ENCODE peak calls at places on chromosomes 1 and 21, in eight cellular contexts. One of them, this sample, is unnamed.

GRCh38 chr21:42003051-42003461 is 7.1 kb downstream of the ZBTB21 start:
- DNase-seq in transverse colon: no peak
- DNase-seq in uterus: no peak
- DNase-seq in body of pancreas: no peak
- DNase-seq in breast epithelium: no peak
- DNase-seq in A549: no peak
- DNase-seq in heart left ventricle: no peak
- DNase-seq in thyroid gland: no peak
- DNase-seq in this sample: no peak

GRCh38 chr1:235461954-235462353 is 42.3 kb downstream of the B3GALNT2 start:
- DNase-seq in heart left ventricle: no peak
- DNase-seq in uterus: no peak
- DNase-seq in body of pancreas: no peak
- DNase-seq in breast epithelium: no peak
- DNase-seq in A549: no peak
- DNase-seq in transverse colon: no peak
- DNase-seq in thyroid gland: no peak
- DNase-seq in this sample: no peak

GRCh38 chr1:156675271-156675708 is 1.9 kb downstream of the NES start:
- DNase-seq in body of pancreas: no peak
- DNase-seq in A549: no peak
- DNase-seq in heart left ventricle: no peak
- DNase-seq in uterus: no peak
- DNase-seq in breast epithelium: no peak
- DNase-seq in thyroid gland: no peak
- DNase-seq in transverse colon: no peak
- DNase-seq in this sample: no peak

GRCh38 chr1:244375061-244375460 is 76.6 kb downstream of the ADSS2 start:
- DNase-seq in thyroid gland: no peak
- DNase-seq in breast epithelium: no peak
- DNase-seq in heart left ventricle: no peak
- DNase-seq in A549: no peak
- DNase-seq in uterus: no peak
- DNase-seq in body of pancreas: no peak
- DNase-seq in transverse colon: no peak
- DNase-seq in this sample: no peak

GRCh38 chr1:108583757-108584156 is 23.9 kb downstream of the EEIG2 start:
- DNase-seq in breast epithelium: no peak
- DNase-seq in heart left ventricle: no peak
- DNase-seq in body of pancreas: no peak
- DNase-seq in thyroid gland: no peak
- DNase-seq in transverse colon: no peak
- DNase-seq in A549: no peak
- DNase-seq in uterus: no peak
- DNase-seq in this sample: no peak

GRCh38 chr1:33099290-33100118 is 18.6 kb downstream of the AZIN2 start:
- DNase-seq in heart left ventricle: no peak
- DNase-seq in transverse colon: peak; percentile 63
- DNase-seq in breast epithelium: peak; percentile 69
- DNase-seq in thyroid gland: no peak
- DNase-seq in body of pancreas: peak; percentile 38
- DNase-seq in A549: no peak
- DNase-seq in uterus: no peak
- DNase-seq in this sample: no peak

GRCh38 chr1:4652631-4653327 is 1.6 kb upstream of the AJAP1 start:
- DNase-seq in uterus: peak; percentile 31
- DNase-seq in thyroid gland: peak; percentile 52
- DNase-seq in A549: peak; percentile 58
- DNase-seq in body of pancreas: peak; percentile 53
- DNase-seq in heart left ventricle: peak; percentile 46
- DNase-seq in breast epithelium: no peak
- DNase-seq in transverse colon: peak; percentile 44
- DNase-seq in this sample: peak; percentile 26

GRCh38 chr1:101107496-101108115 is 82.0 kb upstream of the DPH5 start:
- DNase-seq in transverse colon: no peak
- DNase-seq in uterus: no peak
- DNase-seq in A549: no peak
- DNase-seq in breast epithelium: no peak
- DNase-seq in body of pancreas: no peak
- DNase-seq in heart left ventricle: no peak
- DNase-seq in thyroid gland: no peak
- DNase-seq in this sample: no peak

GRCh38 chr21:14985306-14985705 is 79.5 kb downstream of the NRIP1 start:
- DNase-seq in thyroid gland: no peak
- DNase-seq in breast epithelium: no peak
- DNase-seq in uterus: no peak
- DNase-seq in transverse colon: no peak
- DNase-seq in body of pancreas: no peak
- DNase-seq in heart left ventricle: no peak
- DNase-seq in A549: no peak
- DNase-seq in this sample: no peak

GRCh38 chr21:14979264-14979663 is 85.5 kb downstream of the NRIP1 start:
- DNase-seq in breast epithelium: no peak
- DNase-seq in heart left ventricle: no peak
- DNase-seq in A549: no peak
- DNase-seq in uterus: no peak
- DNase-seq in body of pancreas: no peak
- DNase-seq in thyroid gland: no peak
- DNase-seq in transverse colon: no peak
- DNase-seq in this sample: no peak

GRCh38 chr21:14977814-14978213 is 87.0 kb downstream of the NRIP1 start:
- DNase-seq in breast epithelium: no peak
- DNase-seq in A549: no peak
- DNase-seq in thyroid gland: peak; percentile 40
- DNase-seq in heart left ventricle: no peak
- DNase-seq in transverse colon: no peak
- DNase-seq in body of pancreas: peak; percentile 17
- DNase-seq in uterus: no peak
- DNase-seq in this sample: no peak

GRCh38 chr21:14982336-14982735 is 82.5 kb downstream of the NRIP1 start:
- DNase-seq in uterus: no peak
- DNase-seq in transverse colon: no peak
- DNase-seq in breast epithelium: no peak
- DNase-seq in heart left ventricle: no peak
- DNase-seq in A549: no peak
- DNase-seq in body of pancreas: no peak
- DNase-seq in thyroid gland: no peak
- DNase-seq in this sample: no peak

DNA sequence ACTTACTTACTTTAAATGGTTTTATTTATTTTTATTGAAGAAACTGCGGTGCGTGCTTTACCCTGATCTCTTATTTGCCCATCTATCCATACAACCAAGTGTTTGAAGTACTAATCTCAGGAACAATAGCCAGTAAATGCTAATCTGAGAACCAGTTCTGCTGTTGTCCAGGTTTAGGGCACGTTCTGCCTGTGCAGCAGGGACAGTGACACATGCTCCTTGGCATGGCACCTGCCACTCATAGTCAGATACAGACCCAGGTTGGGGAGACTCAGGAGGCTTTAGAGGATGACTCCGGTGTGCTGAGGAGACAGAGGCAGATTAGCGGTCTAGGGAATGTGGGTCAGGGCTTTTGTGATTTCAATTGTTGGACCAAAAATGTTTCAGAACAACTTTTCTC is 83.6 kb downstream of the NRIP1 start:
- DNase-seq in body of pancreas: no peak
- DNase-seq in uterus: no peak
- DNase-seq in A549: no peak
- DNase-seq in heart left ventricle: no peak
- DNase-seq in breast epithelium: no peak
- DNase-seq in thyroid gland: no peak
- DNase-seq in transverse colon: no peak
- DNase-seq in this sample: no peak
- H3K27ac ChIP-seq in body of pancreas: no peak overlapping the region
- H3K27ac ChIP-seq in uterus: no peak overlapping the region
- H3K27ac ChIP-seq in A549: no peak overlapping the region
- H3K27ac ChIP-seq in heart left ventricle: no peak overlapping the region
- H3K27ac ChIP-seq in breast epithelium: no peak overlapping the region
- H3K27ac ChIP-seq in thyroid gland: no peak overlapping the region
- H3K27ac ChIP-seq in transverse colon: no peak overlapping the region
- H3K27ac ChIP-seq in this sample: no peak overlapping the region

DNA sequence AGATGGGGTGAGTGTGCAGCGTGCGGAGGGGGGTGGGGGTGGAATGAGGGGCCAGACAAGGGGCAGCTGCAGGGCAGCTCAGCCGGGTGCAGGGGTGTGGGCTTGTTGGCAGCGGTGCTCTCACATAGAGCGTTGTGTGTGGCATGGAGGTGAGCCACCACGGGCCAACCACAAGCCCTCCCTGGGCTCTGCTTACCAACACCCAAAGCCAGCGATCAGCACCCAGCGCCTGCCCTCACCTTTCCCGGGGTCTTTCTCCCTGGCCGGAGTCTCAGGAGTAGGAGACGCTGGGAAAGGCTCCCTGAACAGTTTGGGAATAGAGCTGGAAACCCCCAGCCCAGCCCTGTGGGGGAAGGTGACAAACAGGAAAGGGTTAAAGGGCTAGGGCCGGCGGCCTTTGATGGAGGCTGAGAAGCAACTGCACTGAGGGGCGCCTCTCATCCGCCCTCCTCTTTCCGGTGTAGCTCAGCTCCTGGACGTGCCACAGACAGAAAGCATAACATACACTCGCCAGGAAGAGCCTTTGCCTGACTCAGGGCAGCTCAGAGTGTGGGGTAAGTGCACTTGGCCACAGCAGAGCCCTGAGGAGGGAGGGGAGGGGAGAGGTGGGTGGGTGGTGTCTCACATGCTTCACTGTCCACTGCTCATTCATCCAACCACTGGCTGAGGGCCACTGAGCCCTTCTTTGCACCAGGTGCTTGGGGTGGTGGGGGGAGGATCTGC is 577 bp downstream of the IKBKE start:
- DNase-seq in body of pancreas: peak; percentile 31
- DNase-seq in thyroid gland: peak; percentile 76
- DNase-seq in heart left ventricle: no peak
- DNase-seq in transverse colon: peak; percentile 51
- DNase-seq in breast epithelium: no peak
- DNase-seq in uterus: no peak
- DNase-seq in A549: no peak
- DNase-seq in this sample: no peak
- TF ChIP-seq POLR2A in body of pancreas: no peak
- TF ChIP-seq POLR2A in thyroid gland: peak; percentile 48
- TF ChIP-seq POLR2A in heart left ventricle: no peak
- TF ChIP-seq POLR2A in transverse colon: no peak
- TF ChIP-seq POLR2A in breast epithelium: no peak
- TF ChIP-seq POLR2A in uterus: no peak
- TF ChIP-seq POLR2A in A549: no peak
- TF ChIP-seq POLR2A in this sample: no peak

GRCh38 chr21:15370576-15370975 is 305.8 kb upstream of the NRIP1 start:
- DNase-seq in thyroid gland: no peak
- DNase-seq in body of pancreas: no peak
- DNase-seq in transverse colon: no peak
- DNase-seq in uterus: no peak
- DNase-seq in breast epithelium: no peak
- DNase-seq in A549: no peak
- DNase-seq in heart left ventricle: no peak
- DNase-seq in this sample: no peak

GRCh38 chr21:15365751-15366392 is 301.1 kb upstream of the NRIP1 start:
- DNase-seq in A549: no peak
- DNase-seq in transverse colon: no peak
- DNase-seq in breast epithelium: no peak
- DNase-seq in body of pancreas: no peak
- DNase-seq in heart left ventricle: no peak
- DNase-seq in thyroid gland: no peak
- DNase-seq in uterus: no peak
- DNase-seq in this sample: no peak

GRCh38 chr21:15362458-15362857 is 297.7 kb upstream of the NRIP1 start:
- DNase-seq in A549: no peak
- DNase-seq in heart left ventricle: no peak
- DNase-seq in breast epithelium: no peak
- DNase-seq in body of pancreas: no peak
- DNase-seq in uterus: no peak
- DNase-seq in transverse colon: no peak
- DNase-seq in thyroid gland: no peak
- DNase-seq in this sample: no peak

GRCh38 chr21:15363921-15364320 is 299.1 kb upstream of the NRIP1 start:
- DNase-seq in breast epithelium: no peak
- DNase-seq in heart left ventricle: no peak
- DNase-seq in uterus: no peak
- DNase-seq in A549: no peak
- DNase-seq in body of pancreas: no peak
- DNase-seq in transverse colon: no peak
- DNase-seq in thyroid gland: no peak
- DNase-seq in this sample: no peak

DNA sequence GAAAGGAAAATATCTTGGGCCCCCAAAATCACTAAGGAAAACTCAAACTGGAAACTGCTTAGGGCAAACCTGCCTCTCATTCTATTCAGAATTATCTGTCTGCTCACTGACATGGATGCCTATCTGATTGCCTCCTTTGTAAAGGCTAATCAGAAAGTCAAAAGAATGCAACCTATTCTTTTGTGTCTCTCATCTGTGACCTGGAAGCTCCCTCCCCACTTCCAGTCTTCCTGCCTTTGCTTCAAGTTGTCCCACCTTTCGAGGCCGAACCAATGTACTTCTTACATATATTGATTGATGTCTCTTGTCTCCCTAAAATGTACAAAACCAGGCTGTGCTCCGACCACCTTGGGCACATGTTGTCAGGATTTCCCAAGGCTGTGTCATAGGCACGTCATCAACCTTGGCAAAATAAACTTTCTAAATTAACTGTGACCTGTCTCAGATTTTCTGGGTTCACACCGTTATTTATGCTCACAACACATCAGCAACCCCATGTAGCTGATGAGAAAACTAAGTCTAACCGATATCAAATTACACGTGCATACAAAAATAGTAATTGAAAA is 302.3 kb upstream of the NRIP1 start:
- DNase-seq in transverse colon: no peak
- DNase-seq in A549: no peak
- DNase-seq in uterus: no peak
- DNase-seq in heart left ventricle: no peak
- DNase-seq in thyroid gland: no peak
- DNase-seq in breast epithelium: no peak
- DNase-seq in body of pancreas: no peak
- DNase-seq in this sample: no peak
- H3K27ac ChIP-seq in transverse colon: no peak overlapping the region
- H3K27ac ChIP-seq in A549: no peak overlapping the region
- H3K27ac ChIP-seq in uterus: no peak overlapping the region
- H3K27ac ChIP-seq in heart left ventricle: no peak overlapping the region
- H3K27ac ChIP-seq in thyroid gland: no peak overlapping the region
- H3K27ac ChIP-seq in breast epithelium: no peak overlapping the region
- H3K27ac ChIP-seq in body of pancreas: no peak overlapping the region
- H3K27ac ChIP-seq in this sample: no peak overlapping the region

GRCh38 chr1:93450331-93450730 is 2.4 kb downstream of the FNBP1L start:
- DNase-seq in thyroid gland: no peak
- DNase-seq in transverse colon: no peak
- DNase-seq in heart left ventricle: no peak
- DNase-seq in body of pancreas: no peak
- DNase-seq in A549: no peak
- DNase-seq in uterus: no peak
- DNase-seq in breast epithelium: no peak
- DNase-seq in this sample: no peak

GRCh38 chr1:93448983-93449805 is 1.3 kb downstream of the FNBP1L start:
- DNase-seq in heart left ventricle: no peak
- DNase-seq in thyroid gland: peak; percentile 70
- DNase-seq in transverse colon: peak; percentile 70
- DNase-seq in breast epithelium: no peak
- DNase-seq in body of pancreas: peak; percentile 48
- DNase-seq in uterus: no peak
- DNase-seq in A549: peak; percentile 27
- DNase-seq in this sample: no peak

GRCh38 chr1:93448292-93448982 is 519 bp downstream of the FNBP1L start:
- DNase-seq in breast epithelium: no peak
- DNase-seq in A549: peak; percentile 27
- DNase-seq in body of pancreas: peak; percentile 58
- DNase-seq in uterus: peak; percentile 56
- DNase-seq in heart left ventricle: peak; percentile 81
- DNase-seq in transverse colon: peak; percentile 68
- DNase-seq in thyroid gland: peak; percentile 69
- DNase-seq in this sample: peak; percentile 76

GRCh38 chr1:93446837-93447451 is 974 bp upstream of the FNBP1L start:
- DNase-seq in body of pancreas: peak; percentile 83
- DNase-seq in breast epithelium: no peak
- DNase-seq in thyroid gland: peak; percentile 68
- DNase-seq in heart left ventricle: peak; percentile 47
- DNase-seq in uterus: no peak
- DNase-seq in transverse colon: peak; percentile 73
- DNase-seq in A549: peak; percentile 26
- DNase-seq in this sample: peak; percentile 31

DNA sequence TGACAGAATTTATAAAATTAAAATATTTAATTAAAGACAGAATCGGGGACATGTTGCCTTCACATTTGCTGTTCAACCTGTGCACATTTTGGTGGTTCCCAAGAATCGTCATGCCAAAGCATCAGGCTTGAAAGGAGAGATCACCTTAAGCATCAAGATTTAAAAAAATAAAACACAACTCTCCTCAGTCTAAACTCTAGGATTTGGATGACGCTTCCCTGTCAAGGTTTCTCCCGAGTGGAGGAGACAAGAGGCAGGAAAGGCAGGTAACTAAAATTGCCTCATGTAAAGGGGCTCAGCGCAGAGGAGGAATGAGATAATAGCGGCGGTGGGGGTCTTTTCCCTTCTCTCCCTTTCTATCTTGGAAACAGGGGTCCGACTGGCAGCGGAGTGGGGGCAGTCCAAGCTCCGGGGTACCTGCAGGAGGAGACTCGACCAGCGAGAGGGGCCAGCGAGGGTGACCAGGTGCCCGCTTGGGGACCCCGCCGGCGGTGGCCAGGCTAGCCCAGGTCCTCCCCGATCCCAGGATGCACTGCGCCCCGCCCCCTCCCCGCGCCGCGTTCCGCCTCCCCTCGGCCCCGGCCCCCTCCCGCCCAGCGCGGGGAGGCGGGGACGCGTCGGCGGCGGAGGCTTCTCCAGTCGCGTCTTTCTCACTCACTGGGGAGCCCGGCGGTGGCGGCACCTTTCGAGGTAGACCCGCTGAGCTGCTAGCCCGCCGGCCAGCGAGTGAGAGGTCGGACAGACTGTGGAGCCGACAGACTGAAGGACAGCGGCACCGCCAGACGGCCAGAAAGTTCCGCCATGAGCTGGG is at the start of gene FNBP1L:
- DNase-seq in thyroid gland: peak; percentile 89
- DNase-seq in transverse colon: peak; percentile 84
- DNase-seq in heart left ventricle: peak; percentile 87
- DNase-seq in A549: peak; percentile 74
- DNase-seq in uterus: peak; percentile 74
- DNase-seq in body of pancreas: peak; percentile 85
- DNase-seq in breast epithelium: peak; percentile 80
- DNase-seq in this sample: peak; percentile 72
- TF ChIP-seq POLR2A in thyroid gland: peak; percentile 91
- TF ChIP-seq POLR2A in transverse colon: peak; percentile 75
- TF ChIP-seq POLR2A in heart left ventricle: no peak
- TF ChIP-seq POLR2A in A549: peak; percentile 45
- TF ChIP-seq POLR2A in uterus: peak; percentile 36
- TF ChIP-seq POLR2A in body of pancreas: peak; percentile 65
- TF ChIP-seq POLR2A in breast epithelium: peak; percentile 10
- TF ChIP-seq POLR2A in this sample: peak; percentile 71

This sample was measured in adrenal gland.